ENCODE peak calls at places on chromosome 5, in eight cellular contexts. C is upper lobe of right lung, B is thoracic aorta, L is amygdala, K is fibroblast of mammary gland, F is progenitor cell of endocrine pancreas, M is HTR-8/SVneo, J is NCI-H1694 treated with DMSO at 0.1 percent for 48 hours. S is an unnamed sample.

GRCh38 chr5:67511911-67512310 is 315.3 kb upstream of the CD180 start:
- DNase-seq in C (no peak), B (no peak), L (no peak), K (no peak), F (no peak), M (no peak), J (peak), S (no peak)

GRCh38 chr5:115657883-115658233 is 32.0 kb upstream of the TMED7 start:
- DNase-seq in C (no peak), B (no peak), L (no peak), K (peak), F (no peak), M (no peak), J (no peak), S (no peak)

GRCh38 chr5:143133721-143134120 is 269.8 kb downstream of the NR3C1 start:
- DNase-seq in C (no peak), B (no peak), L (no peak), K (peak), F (no peak), M (no peak), J (no peak), S (no peak)

GRCh38 chr5:32276173-32276853 is 36.4 kb downstream of the MTMR12 start:
- DNase-seq in C (no peak), B (no peak), L (no peak), K (no peak), F (no peak), M (no peak), J (no peak), S (no peak)

GRCh38 chr5:56757077-56757476 is 58.3 kb upstream of the MAP3K1 start:
- DNase-seq in C (no peak), B (no peak), L (no peak), K (no peak), F (no peak), M (peak), J (no peak), S (no peak)

GRCh38 chr5:20340123-20340522 is 352.1 kb upstream of the CDH18 start:
- DNase-seq in C (no peak), B (no peak), L (no peak), K (no peak), F (no peak), M (no peak), J (no peak), S (no peak)

GRCh38 chr5:64784451-64785025 is 15.8 kb downstream of the CWC27 start:
- DNase-seq in C (no peak), B (peak), L (no peak), K (peak), F (peak), M (peak), J (peak), S (peak)

GRCh38 chr5:15003511-15003920 is 131.9 kb upstream of the ANKH start:
- DNase-seq in C (no peak), B (no peak), L (peak), K (peak), F (no peak), M (peak), J (peak), S (peak)

GRCh38 chr5:108681079-108681921 is 66.4 kb upstream of the FER start:
- DNase-seq in C (no peak), B (no peak), L (no peak), K (peak), F (no peak), M (peak), J (peak), S (no peak)